ENCODE peak calls at places on chromosomes 12 and 14, in nine cellular contexts. K is adrenal gland, J is lower leg skin, Y is HepG2, I is GM12891, L is heart left ventricle, C is right lobe of liver, A is A549, M is uterus. D is an unnamed sample.

GRCh38 chr12:111453071-111453989 is 47.6 kb downstream of the SH2B3 start:
- DNase-seq in K (peak), J (no peak), Y (no peak), I (no peak), L (no peak), C (no peak), A (no peak), M (no peak), D (no peak)

GRCh38 chr12:28378749-28379148 is 188.5 kb downstream of the CCDC91 start:
- DNase-seq in K (no peak), J (no peak), Y (no peak), I (no peak), L (no peak), C (no peak), A (no peak), M (no peak), D (no peak)

GRCh38 chr12:39300799-39301198 is 142.1 kb downstream of the KIF21A start:
- DNase-seq in K (no peak), J (no peak), Y (no peak), I (no peak), L (no peak), C (no peak), A (no peak), M (no peak), D (no peak)

GRCh38 chr12:47777741-47778558 is 4.9 kb downstream of the SLC48A1 start:
- DNase-seq in K (no peak), J (no peak), Y (no peak), I (no peak), L (no peak), C (no peak), A (no peak), M (no peak), D (peak)

GRCh38 chr12:49609875-49610154 is 4.4 kb upstream of the FAM186B start:
- DNase-seq in K (no peak), J (no peak), Y (no peak), I (no peak), L (no peak), C (no peak), A (no peak), M (no peak), D (no peak)

GRCh38 chr12:57046947-57047890 is 2.7 kb downstream of the MYO1A start:
- DNase-seq in K (no peak), J (no peak), Y (no peak), I (no peak), L (no peak), C (no peak), A (no peak), M (no peak), D (no peak)

GRCh38 chr12:88237954-88238353 is 95.8 kb downstream of the TMTC3 start:
- DNase-seq in K (no peak), J (no peak), Y (no peak), I (no peak), L (no peak), C (no peak), A (no peak), M (no peak), D (no peak)

GRCh38 chr14:103028161-103028767 is 29.1 kb downstream of the CDC42BPB start:
- DNase-seq in K (no peak), J (no peak), Y (no peak), I (no peak), L (no peak), C (no peak), A (no peak), M (no peak), D (no peak)

GRCh38 chr12:105601158-105601557 is 270.7 kb downstream of the C12orf75 start:
- DNase-seq in K (no peak), J (no peak), Y (no peak), I (no peak), L (no peak), C (no peak), A (no peak), M (no peak), D (no peak)

GRCh38 chr14:101962503-101962874 is 1.9 kb upstream of the DYNC1H1 start:
- DNase-seq in K (no peak), J (no peak), Y (peak), I (no peak), L (peak), C (no peak), A (peak), M (peak), D (peak)

GRCh38 chr12:64752833-64753238 is 6.4 kb downstream of the GNS start:
- DNase-seq in K (no peak), J (no peak), Y (no peak), I (no peak), L (no peak), C (no peak), A (no peak), M (no peak), D (no peak)

GRCh38 chr14:101755591-101756324 is 5.8 kb upstream of the PPP2R5C start:
- DNase-seq in K (no peak), J (peak), Y (no peak), I (no peak), L (no peak), C (no peak), A (no peak), M (no peak), D (no peak)

GRCh38 chr12:122894173-122895121 is 1.5 kb downstream of the VPS37B start:
- DNase-seq in K (no peak), J (no peak), Y (no peak), I (no peak), L (no peak), C (no peak), A (no peak), M (no peak), D (peak)

GRCh38 chr12:86118161-86118560 is 138.0 kb downstream of the MGAT4C start:
- DNase-seq in K (no peak), J (no peak), Y (no peak), I (no peak), L (no peak), C (no peak), A (no peak), M (no peak), D (no peak)

GRCh38 chr14:94381149-94382030 is 7.0 kb downstream of the SERPINA1 start:
- DNase-seq in K (no peak), J (no peak), Y (no peak), I (no peak), L (no peak), C (no peak), A (no peak), M (no peak), D (no peak)

DNA sequence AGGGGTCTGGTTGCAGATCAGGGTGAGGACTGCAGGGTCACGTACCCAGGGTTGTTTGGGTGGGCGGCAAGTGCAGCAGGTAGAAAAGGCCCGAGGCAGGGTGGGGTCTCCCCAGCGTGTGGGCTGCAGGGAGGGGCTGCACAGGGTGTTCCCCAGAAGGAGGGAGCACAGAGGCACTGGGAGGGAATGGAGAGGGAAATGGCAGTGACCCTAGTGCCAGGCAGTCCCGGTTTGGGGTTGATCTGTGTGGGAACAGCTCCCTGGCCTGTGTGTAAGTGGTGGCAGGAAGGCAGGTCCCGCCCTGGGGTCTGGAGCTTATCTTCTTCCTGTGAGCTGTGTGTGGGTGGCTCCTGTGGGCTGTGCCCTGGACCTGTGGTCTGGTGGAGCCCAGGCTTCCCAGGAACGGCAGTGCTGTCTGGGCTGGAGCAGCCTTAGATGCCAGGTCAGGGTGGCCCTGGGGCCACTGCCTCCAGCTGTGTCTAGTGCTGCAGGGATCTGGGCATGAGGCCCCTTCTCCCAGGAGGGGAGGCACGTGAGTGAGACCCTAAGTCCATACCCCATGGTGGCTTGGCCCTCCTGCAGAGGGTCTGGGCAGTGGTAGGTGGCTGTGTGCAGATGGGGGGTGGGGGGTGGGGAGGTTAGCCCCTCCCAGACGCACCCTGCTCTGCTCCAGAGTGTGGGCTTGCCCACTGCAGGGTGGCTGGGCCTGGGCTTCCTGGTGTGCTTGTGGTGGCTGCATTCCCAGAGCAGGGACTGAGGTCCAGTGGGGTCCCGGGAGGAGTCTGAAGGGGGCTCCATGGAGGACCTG is 363.5 kb downstream of the TMEM121 start:
- DNase-seq in K (no peak), J (no peak), Y (no peak), I (no peak), L (peak), C (peak), A (no peak), M (peak), D (no peak)
- TF ChIP-seq POLR2A in K (no peak), J (no peak), Y (no peak), I (no peak), L (no peak), C (no peak), A (no peak), M (no peak), D (peak)

GRCh38 chr12:570237-570925 is 92.9 kb downstream of the NINJ2 start:
- DNase-seq in K (peak), J (peak), Y (peak), I (no peak), L (peak), C (peak), A (peak), M (peak), D (no peak)
- TF ChIP-seq POLR2A in K (peak), J (no peak), Y (no peak), I (no peak), L (no peak), C (peak), A (peak), M (peak), D (no peak)

GRCh38 chr14:23569443-23570151 is 2.0 kb upstream of the AP1G2 start:
- DNase-seq in K (no peak), J (no peak), Y (peak), I (no peak), L (no peak), C (no peak), A (no peak), M (no peak), D (peak)

GRCh38 chr14:23567186-23568020 is at the start of gene AP1G2:
- DNase-seq in K (peak), J (peak), Y (peak), I (peak), L (peak), C (peak), A (peak), M (peak), D (peak)

GRCh38 chr14:23568600-23569310 is 1.2 kb upstream of the AP1G2 start:
- DNase-seq in K (no peak), J (no peak), Y (peak), I (no peak), L (peak), C (no peak), A (no peak), M (no peak), D (peak)

GRCh38 chr14:23566782-23567185 is 807 bp downstream of the AP1G2 start:
- DNase-seq in K (no peak), J (no peak), Y (no peak), I (no peak), L (no peak), C (peak), A (no peak), M (no peak), D (no peak)

GRCh38 chr14:23568021-23568599 is 519 bp upstream of the AP1G2 start:
- DNase-seq in K (no peak), J (no peak), Y (no peak), I (no peak), L (peak), C (no peak), A (no peak), M (no peak), D (no peak)
- TF ChIP-seq POLR2A in K (no peak), J (no peak), Y (no peak), I (no peak), L (no peak), C (no peak), A (no peak), M (no peak), D (no peak)

DNA sequence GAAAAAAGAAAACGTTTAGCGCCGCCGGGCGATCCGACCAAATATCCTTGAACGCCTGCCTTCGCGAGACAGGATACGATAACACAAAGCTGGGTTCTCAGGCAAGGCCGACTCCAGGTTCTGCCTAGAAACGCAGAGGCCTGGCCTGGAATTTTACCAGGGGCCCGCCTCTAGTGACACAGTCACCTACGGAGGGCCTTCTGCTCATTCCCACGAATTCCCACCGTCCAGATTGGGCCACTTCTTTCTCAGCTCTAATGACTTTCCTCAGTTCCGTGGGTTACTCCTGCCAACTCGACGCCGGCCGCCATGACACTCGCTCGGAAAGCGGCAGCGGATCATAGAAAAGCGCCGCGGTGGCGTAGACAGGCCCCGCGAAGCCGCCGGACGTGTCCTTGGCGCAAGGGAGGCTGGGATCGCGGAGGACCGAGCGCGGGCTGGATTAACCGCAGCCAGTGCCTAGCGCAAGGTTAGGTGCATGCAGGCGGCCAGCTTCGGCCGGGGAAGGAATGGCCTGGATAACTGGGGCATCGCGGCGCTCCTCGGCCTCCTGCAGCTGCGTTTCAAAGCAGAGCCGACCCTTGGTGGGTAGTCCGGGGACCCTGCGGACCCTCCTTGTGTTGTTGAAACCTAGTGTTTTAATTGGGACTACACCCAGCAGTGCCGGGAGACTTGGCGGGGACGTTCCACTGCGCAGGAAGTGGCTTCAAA is at the start of gene TRIP11:
- DNase-seq in K (peak), J (peak), Y (peak), I (peak), L (peak), C (peak), A (peak), M (peak), D (peak)
- TF ChIP-seq POLR2A in K (peak), J (peak), Y (peak), I (peak), L (no peak), C (peak), A (peak), M (peak), D (peak)

GRCh38 chr14:23071244-23071974 is 14.1 kb upstream of the CDH24 start:
- DNase-seq in K (peak), J (peak), Y (peak), I (peak), L (peak), C (peak), A (peak), M (peak), D (no peak)
- TF ChIP-seq POLR2A in K (peak), J (no peak), Y (peak), I (peak), L (no peak), C (peak), A (peak), M (peak), D (peak)

GRCh38 chr14:60247994-60248696 is 876 bp upstream of the PPM1A start:
- DNase-seq in K (peak), J (peak), Y (peak), I (peak), L (peak), C (peak), A (peak), M (peak), D (peak)

GRCh38 chr14:60251877-60252276 is 2.9 kb downstream of the PPM1A start:
- DNase-seq in K (no peak), J (no peak), Y (no peak), I (no peak), L (no peak), C (no peak), A (no peak), M (no peak), D (peak)

GRCh38 chr14:60249321-60250251 is 565 bp downstream of the PPM1A start:
- DNase-seq in K (peak), J (peak), Y (peak), I (peak), L (peak), C (peak), A (peak), M (peak), D (peak)

GRCh38 chr14:60250318-60251035 is 1.5 kb downstream of the PPM1A start:
- DNase-seq in K (no peak), J (no peak), Y (peak), I (no peak), L (no peak), C (no peak), A (no peak), M (no peak), D (peak)

GRCh38 chr14:60248697-60249314 is at the start of gene PPM1A:
- DNase-seq in K (peak), J (peak), Y (peak), I (peak), L (peak), C (peak), A (peak), M (peak), D (peak)
- TF ChIP-seq POLR2A in K (peak), J (peak), Y (peak), I (peak), L (peak), C (peak), A (peak), M (peak), D (peak)

GRCh38 chr12:121789233-121789781 is 4.2 kb downstream of the RHOF start:
- DNase-seq in K (no peak), J (no peak), Y (no peak), I (no peak), L (peak), C (no peak), A (no peak), M (no peak), D (no peak)
- TF ChIP-seq POLR2A in K (no peak), J (no peak), Y (no peak), I (no peak), L (no peak), C (no peak), A (no peak), M (no peak), D (no peak)

GRCh38 chr12:68833508-68833907 is 25.5 kb downstream of the MDM2 start:
- DNase-seq in K (no peak), J (no peak), Y (no peak), I (no peak), L (no peak), C (no peak), A (no peak), M (no peak), D (no peak)

GRCh38 chr12:68828669-68829068 is 20.7 kb downstream of the MDM2 start:
- DNase-seq in K (no peak), J (no peak), Y (no peak), I (no peak), L (no peak), C (no peak), A (no peak), M (no peak), D (no peak)

GRCh38 chr12:68831751-68832503 is 23.9 kb downstream of the MDM2 start:
- DNase-seq in K (no peak), J (no peak), Y (no peak), I (no peak), L (no peak), C (no peak), A (no peak), M (no peak), D (no peak)

GRCh38 chr12:68832504-68832867 is 24.5 kb downstream of the MDM2 start:
- DNase-seq in K (no peak), J (no peak), Y (no peak), I (no peak), L (no peak), C (no peak), A (no peak), M (no peak), D (no peak)

GRCh38 chr12:68831272-68831671 is 23.3 kb downstream of the MDM2 start:
- DNase-seq in K (no peak), J (no peak), Y (no peak), I (no peak), L (no peak), C (no peak), A (no peak), M (no peak), D (peak)
- TF ChIP-seq POLR2A in K (no peak), J (no peak), Y (no peak), I (peak), L (no peak), C (no peak), A (no peak), M (no peak), D (no peak)

D was measured in erythroblast.